ENCODE peak calls at places on chromosomes 11 and 22, in ten cellular contexts. One of them, this sample, is unnamed.
A peak's percentile ranks its signal among the peaks of the same experiment; 100 is the strongest.

GRCh38 chr11:105315287-105315686 is 175.7 kb upstream of the CARD18 start:
- DNase-seq in left cardiac atrium: no peak
- DNase-seq in GM04504: no peak
- DNase-seq in tibial nerve: no peak
- DNase-seq in GOT3: no peak
- DNase-seq in left ventricle myocardium inferior: no peak
- DNase-seq in effector memory CD8-positive, alpha-beta T cell: no peak
- DNase-seq in erythroblast: no peak
- DNase-seq in activated T-cell treated with anti-CD3 and anti-CD28 coated beads for 48 hours: no peak
- DNase-seq in GM20000: no peak
- DNase-seq in this sample: no peak

GRCh38 chr11:78820722-78821121 is 246.1 kb upstream of the NARS2 start:
- DNase-seq in GM20000: no peak
- DNase-seq in tibial nerve: no peak
- DNase-seq in left ventricle myocardium inferior: no peak
- DNase-seq in erythroblast: no peak
- DNase-seq in GOT3: no peak
- DNase-seq in activated T-cell treated with anti-CD3 and anti-CD28 coated beads for 48 hours: no peak
- DNase-seq in GM04504: no peak
- DNase-seq in effector memory CD8-positive, alpha-beta T cell: no peak
- DNase-seq in left cardiac atrium: no peak
- DNase-seq in this sample: no peak

GRCh38 chr22:43654271-43654670 is 157.8 kb downstream of the EFCAB6 start:
- DNase-seq in activated T-cell treated with anti-CD3 and anti-CD28 coated beads for 48 hours: no peak
- DNase-seq in erythroblast: no peak
- DNase-seq in GM04504: no peak
- DNase-seq in GOT3: no peak
- DNase-seq in left ventricle myocardium inferior: no peak
- DNase-seq in effector memory CD8-positive, alpha-beta T cell: no peak
- DNase-seq in tibial nerve: no peak
- DNase-seq in left cardiac atrium: no peak
- DNase-seq in GM20000: no peak
- DNase-seq in this sample: no peak

GRCh38 chr22:34966980-34967379 is 99.0 kb upstream of the ISX start:
- DNase-seq in left ventricle myocardium inferior: no peak
- DNase-seq in GM04504: no peak
- DNase-seq in tibial nerve: no peak
- DNase-seq in activated T-cell treated with anti-CD3 and anti-CD28 coated beads for 48 hours: no peak
- DNase-seq in GOT3: no peak
- DNase-seq in effector memory CD8-positive, alpha-beta T cell: no peak
- DNase-seq in erythroblast: no peak
- DNase-seq in GM20000: no peak
- DNase-seq in left cardiac atrium: no peak
- DNase-seq in this sample: no peak

GRCh38 chr22:23722724-23723123 is 28.2 kb downstream of the ZNF70 start:
- DNase-seq in tibial nerve: no peak
- DNase-seq in GM04504: no peak
- DNase-seq in effector memory CD8-positive, alpha-beta T cell: no peak
- DNase-seq in erythroblast: no peak
- DNase-seq in left ventricle myocardium inferior: no peak
- DNase-seq in GOT3: no peak
- DNase-seq in GM20000: no peak
- DNase-seq in left cardiac atrium: no peak
- DNase-seq in activated T-cell treated with anti-CD3 and anti-CD28 coated beads for 48 hours: no peak
- DNase-seq in this sample: no peak

GRCh38 chr11:105202844-105203548 is 63.4 kb upstream of the CARD18 start:
- DNase-seq in GM20000: no peak
- DNase-seq in GOT3: no peak
- DNase-seq in effector memory CD8-positive, alpha-beta T cell: no peak
- DNase-seq in erythroblast: no peak
- DNase-seq in activated T-cell treated with anti-CD3 and anti-CD28 coated beads for 48 hours: no peak
- DNase-seq in left cardiac atrium: no peak
- DNase-seq in tibial nerve: no peak
- DNase-seq in GM04504: no peak
- DNase-seq in left ventricle myocardium inferior: no peak
- DNase-seq in this sample: no peak

GRCh38 chr11:72525466-72525865 is 91.1 kb upstream of the CLPB start:
- DNase-seq in GOT3: no peak
- DNase-seq in effector memory CD8-positive, alpha-beta T cell: no peak
- DNase-seq in left cardiac atrium: no peak
- DNase-seq in GM20000: no peak
- DNase-seq in erythroblast: no peak
- DNase-seq in activated T-cell treated with anti-CD3 and anti-CD28 coated beads for 48 hours: no peak
- DNase-seq in left ventricle myocardium inferior: no peak
- DNase-seq in GM04504: no peak
- DNase-seq in tibial nerve: no peak
- DNase-seq in this sample: no peak

GRCh38 chr11:2355000-2355644 is 22.0 kb upstream of the CD81 start:
- DNase-seq in left cardiac atrium: no peak
- DNase-seq in GOT3: no peak
- DNase-seq in effector memory CD8-positive, alpha-beta T cell: no peak
- DNase-seq in tibial nerve: no peak
- DNase-seq in GM04504: no peak
- DNase-seq in erythroblast: no peak
- DNase-seq in left ventricle myocardium inferior: no peak
- DNase-seq in GM20000: no peak
- DNase-seq in activated T-cell treated with anti-CD3 and anti-CD28 coated beads for 48 hours: no peak
- DNase-seq in this sample: peak; percentile 10

GRCh38 chr22:24432059-24432853 is 4.9 kb downstream of the ADORA2A start:
- DNase-seq in GOT3: no peak
- DNase-seq in left cardiac atrium: peak; percentile 85
- DNase-seq in erythroblast: peak; percentile 72
- DNase-seq in left ventricle myocardium inferior: peak; percentile 81
- DNase-seq in GM20000: no peak
- DNase-seq in tibial nerve: no peak
- DNase-seq in GM04504: no peak
- DNase-seq in activated T-cell treated with anti-CD3 and anti-CD28 coated beads for 48 hours: peak; percentile 38
- DNase-seq in effector memory CD8-positive, alpha-beta T cell: no peak
- DNase-seq in this sample: no peak

GRCh38 chr11:19938051-19938856 is 222.0 kb downstream of the DBX1 start:
- DNase-seq in GOT3: no peak
- DNase-seq in tibial nerve: peak; percentile 45
- DNase-seq in GM04504: no peak
- DNase-seq in left cardiac atrium: peak; percentile 52
- DNase-seq in activated T-cell treated with anti-CD3 and anti-CD28 coated beads for 48 hours: peak; percentile 35
- DNase-seq in GM20000: peak; percentile 69
- DNase-seq in erythroblast: peak; percentile 52
- DNase-seq in effector memory CD8-positive, alpha-beta T cell: no peak
- DNase-seq in left ventricle myocardium inferior: peak; percentile 27
- DNase-seq in this sample: no peak

GRCh38 chr11:46382644-46383403 is 1.4 kb downstream of the MDK start:
- DNase-seq in GM20000: no peak
- DNase-seq in erythroblast: no peak
- DNase-seq in tibial nerve: no peak
- DNase-seq in effector memory CD8-positive, alpha-beta T cell: no peak
- DNase-seq in GOT3: no peak
- DNase-seq in left cardiac atrium: no peak
- DNase-seq in left ventricle myocardium inferior: no peak
- DNase-seq in activated T-cell treated with anti-CD3 and anti-CD28 coated beads for 48 hours: no peak
- DNase-seq in GM04504: no peak
- DNase-seq in this sample: no peak

GRCh38 chr11:134026655-134027343 is 42.1 kb upstream of the JAM3 start:
- DNase-seq in effector memory CD8-positive, alpha-beta T cell: no peak
- DNase-seq in left ventricle myocardium inferior: no peak
- DNase-seq in GM20000: no peak
- DNase-seq in GM04504: no peak
- DNase-seq in tibial nerve: no peak
- DNase-seq in left cardiac atrium: no peak
- DNase-seq in activated T-cell treated with anti-CD3 and anti-CD28 coated beads for 48 hours: no peak
- DNase-seq in erythroblast: no peak
- DNase-seq in GOT3: no peak
- DNase-seq in this sample: no peak

GRCh38 chr11:127458561-127458960 is 458.0 kb upstream of the KIRREL3 start:
- DNase-seq in GM04504: no peak
- DNase-seq in activated T-cell treated with anti-CD3 and anti-CD28 coated beads for 48 hours: no peak
- DNase-seq in left cardiac atrium: no peak
- DNase-seq in GOT3: no peak
- DNase-seq in erythroblast: no peak
- DNase-seq in left ventricle myocardium inferior: no peak
- DNase-seq in tibial nerve: no peak
- DNase-seq in effector memory CD8-positive, alpha-beta T cell: no peak
- DNase-seq in GM20000: no peak
- DNase-seq in this sample: no peak

GRCh38 chr22:46390652-46391301 is 55.3 kb downstream of the TRMU start:
- DNase-seq in GOT3: no peak
- DNase-seq in tibial nerve: peak; percentile 47
- DNase-seq in left ventricle myocardium inferior: peak; percentile 61
- DNase-seq in GM20000: no peak
- DNase-seq in activated T-cell treated with anti-CD3 and anti-CD28 coated beads for 48 hours: no peak
- DNase-seq in erythroblast: no peak
- DNase-seq in left cardiac atrium: peak; percentile 74
- DNase-seq in effector memory CD8-positive, alpha-beta T cell: no peak
- DNase-seq in GM04504: peak; percentile 38
- DNase-seq in this sample: no peak

GRCh38 chr22:38104084-38104483 is 6.4 kb downstream of the BAIAP2L2 start:
- DNase-seq in GM04504: no peak
- DNase-seq in left cardiac atrium: no peak
- DNase-seq in erythroblast: peak; percentile 20
- DNase-seq in effector memory CD8-positive, alpha-beta T cell: no peak
- DNase-seq in GM20000: peak; percentile 46
- DNase-seq in activated T-cell treated with anti-CD3 and anti-CD28 coated beads for 48 hours: no peak
- DNase-seq in left ventricle myocardium inferior: no peak
- DNase-seq in tibial nerve: no peak
- DNase-seq in GOT3: no peak
- DNase-seq in this sample: no peak

GRCh38 chr22:18154821-18155390 is 4.9 kb downstream of the USP18 start:
- DNase-seq in activated T-cell treated with anti-CD3 and anti-CD28 coated beads for 48 hours: no peak
- DNase-seq in tibial nerve: no peak
- DNase-seq in left cardiac atrium: no peak
- DNase-seq in left ventricle myocardium inferior: no peak
- DNase-seq in erythroblast: no peak
- DNase-seq in effector memory CD8-positive, alpha-beta T cell: no peak
- DNase-seq in GOT3: no peak
- DNase-seq in GM04504: no peak
- DNase-seq in GM20000: peak; percentile 8
- DNase-seq in this sample: no peak

GRCh38 chr11:8325905-8326304 is 62.2 kb upstream of the LMO1 start:
- DNase-seq in activated T-cell treated with anti-CD3 and anti-CD28 coated beads for 48 hours: no peak
- DNase-seq in left cardiac atrium: no peak
- DNase-seq in effector memory CD8-positive, alpha-beta T cell: no peak
- DNase-seq in tibial nerve: no peak
- DNase-seq in GM04504: no peak
- DNase-seq in GM20000: no peak
- DNase-seq in GOT3: no peak
- DNase-seq in erythroblast: no peak
- DNase-seq in left ventricle myocardium inferior: no peak
- DNase-seq in this sample: no peak

GRCh38 chr22:41401781-41402648 is 20.3 kb downstream of the TEF start:
- DNase-seq in tibial nerve: peak; percentile 44
- DNase-seq in left ventricle myocardium inferior: peak; percentile 81
- DNase-seq in erythroblast: no peak
- DNase-seq in GM20000: no peak
- DNase-seq in GM04504: peak; percentile 64
- DNase-seq in left cardiac atrium: peak; percentile 82
- DNase-seq in activated T-cell treated with anti-CD3 and anti-CD28 coated beads for 48 hours: no peak
- DNase-seq in GOT3: no peak
- DNase-seq in effector memory CD8-positive, alpha-beta T cell: no peak
- DNase-seq in this sample: no peak

GRCh38 chr11:128544625-128545024 is 42.7 kb downstream of the ETS1 start:
- DNase-seq in GM04504: no peak
- DNase-seq in erythroblast: no peak
- DNase-seq in effector memory CD8-positive, alpha-beta T cell: no peak
- DNase-seq in GM20000: no peak
- DNase-seq in left ventricle myocardium inferior: no peak
- DNase-seq in left cardiac atrium: no peak
- DNase-seq in activated T-cell treated with anti-CD3 and anti-CD28 coated beads for 48 hours: no peak
- DNase-seq in GOT3: no peak
- DNase-seq in tibial nerve: no peak
- DNase-seq in this sample: no peak

GRCh38 chr11:112889446-112889845 is 71.8 kb upstream of the NCAM1 start:
- DNase-seq in erythroblast: no peak
- DNase-seq in left ventricle myocardium inferior: no peak
- DNase-seq in GM04504: no peak
- DNase-seq in effector memory CD8-positive, alpha-beta T cell: no peak
- DNase-seq in GM20000: no peak
- DNase-seq in GOT3: no peak
- DNase-seq in left cardiac atrium: no peak
- DNase-seq in activated T-cell treated with anti-CD3 and anti-CD28 coated beads for 48 hours: no peak
- DNase-seq in tibial nerve: no peak
- DNase-seq in this sample: no peak

GRCh38 chr11:93340223-93340622 is 9.7 kb downstream of the DEUP1 start:
- DNase-seq in tibial nerve: no peak
- DNase-seq in effector memory CD8-positive, alpha-beta T cell: no peak
- DNase-seq in GM04504: no peak
- DNase-seq in GM20000: no peak
- DNase-seq in left cardiac atrium: no peak
- DNase-seq in erythroblast: no peak
- DNase-seq in activated T-cell treated with anti-CD3 and anti-CD28 coated beads for 48 hours: no peak
- DNase-seq in GOT3: no peak
- DNase-seq in left ventricle myocardium inferior: no peak
- DNase-seq in this sample: no peak

GRCh38 chr11:115912484-115912945 is 408.3 kb upstream of the CADM1 start:
- DNase-seq in left cardiac atrium: no peak
- DNase-seq in tibial nerve: no peak
- DNase-seq in GM04504: no peak
- DNase-seq in effector memory CD8-positive, alpha-beta T cell: no peak
- DNase-seq in GM20000: peak; percentile 28
- DNase-seq in erythroblast: no peak
- DNase-seq in GOT3: no peak
- DNase-seq in activated T-cell treated with anti-CD3 and anti-CD28 coated beads for 48 hours: no peak
- DNase-seq in left ventricle myocardium inferior: no peak
- DNase-seq in this sample: no peak

GRCh38 chr22:16717699-16718558 is 107.3 kb downstream of the XKR3 start:
- DNase-seq in left ventricle myocardium inferior: no peak
- DNase-seq in erythroblast: no peak
- DNase-seq in GM20000: no peak
- DNase-seq in left cardiac atrium: no peak
- DNase-seq in GOT3: no peak
- DNase-seq in tibial nerve: no peak
- DNase-seq in activated T-cell treated with anti-CD3 and anti-CD28 coated beads for 48 hours: no peak
- DNase-seq in GM04504: no peak
- DNase-seq in effector memory CD8-positive, alpha-beta T cell: no peak
- DNase-seq in this sample: no peak

GRCh38 chr22:48720662-48721393 is 1106.8 kb downstream of the BRD1 start:
- DNase-seq in left cardiac atrium: no peak
- DNase-seq in activated T-cell treated with anti-CD3 and anti-CD28 coated beads for 48 hours: no peak
- DNase-seq in left ventricle myocardium inferior: no peak
- DNase-seq in GM20000: no peak
- DNase-seq in effector memory CD8-positive, alpha-beta T cell: no peak
- DNase-seq in tibial nerve: no peak
- DNase-seq in GOT3: no peak
- DNase-seq in erythroblast: no peak
- DNase-seq in GM04504: no peak
- DNase-seq in this sample: no peak

GRCh38 chr11:119533931-119534694 is 111.1 kb upstream of the THY1 start:
- DNase-seq in effector memory CD8-positive, alpha-beta T cell: peak; percentile 25
- DNase-seq in tibial nerve: peak; percentile 62
- DNase-seq in erythroblast: peak; percentile 53
- DNase-seq in left cardiac atrium: peak; percentile 76
- DNase-seq in GOT3: peak; percentile 16
- DNase-seq in GM04504: peak; percentile 25
- DNase-seq in left ventricle myocardium inferior: peak; percentile 73
- DNase-seq in GM20000: peak; percentile 74
- DNase-seq in activated T-cell treated with anti-CD3 and anti-CD28 coated beads for 48 hours: peak; percentile 51
- DNase-seq in this sample: no peak

GRCh38 chr11:20035701-20036601 is 124.3 kb downstream of the DBX1 start:
- DNase-seq in left ventricle myocardium inferior: no peak
- DNase-seq in effector memory CD8-positive, alpha-beta T cell: no peak
- DNase-seq in GM04504: peak; percentile 88
- DNase-seq in tibial nerve: peak; percentile 50
- DNase-seq in erythroblast: no peak
- DNase-seq in activated T-cell treated with anti-CD3 and anti-CD28 coated beads for 48 hours: no peak
- DNase-seq in left cardiac atrium: no peak
- DNase-seq in GM20000: no peak
- DNase-seq in GOT3: no peak
- DNase-seq in this sample: peak; percentile 71